ENCODE peak calls at places on chromosomes 11 and 22, in nine cellular contexts. S is pancreas; W is right atrium auricular region; H is uterus; D is CD4-positive, alpha-beta memory T cell; J is transverse colon; B is MM.1S; Z is CD8-positive, alpha-beta memory T cell; L is neuronal stem cell. E is an unnamed sample. For H3K36me3, the result is how much of the 10 kb centered on the place peaks cover.

GRCh38 chr11:65378208-65378927 is 4.1 kb downstream of the SLC25A45 start:
- DNase-seq in D (no peak), Z (no peak), J (peak), B (no peak), L (no peak), S (no peak), H (no peak), W (no peak), E (no peak)

GRCh38 chr11:118295834-118296454 is 8.6 kb upstream of the CD3E start:
- DNase-seq in J (peak), S (peak), W (no peak), H (no peak), Z (no peak), D (peak), L (no peak), B (no peak), E (no peak)

GRCh38 chr11:98740335-98740734 is 280.4 kb upstream of the CNTN5 start:
- DNase-seq in D (no peak), L (no peak), J (no peak), W (no peak), H (no peak), B (no peak), Z (no peak), S (no peak), E (no peak)

GRCh38 chr22:36964110-36964509 is 50.7 kb downstream of the CSF2RB start:
- DNase-seq in S (no peak), Z (no peak), B (no peak), D (no peak), L (no peak), W (no peak), H (no peak), J (no peak), E (no peak)

GRCh38 chr11:124481365-124482323 is 36.1 kb upstream of the OR8B8 start:
- DNase-seq in L (no peak), W (no peak), Z (no peak), B (peak), D (no peak), S (no peak), H (no peak), J (no peak), E (peak)

GRCh38 chr11:133414503-133414902 is 117.8 kb downstream of the OPCML start:
- DNase-seq in S (no peak), B (no peak), J (no peak), Z (no peak), H (no peak), L (no peak), D (no peak), W (no peak), E (no peak)

GRCh38 chr22:34255042-34255441 is 334.8 kb upstream of the LARGE1 start:
- DNase-seq in D (no peak), Z (no peak), S (no peak), H (no peak), W (no peak), B (no peak), J (no peak), L (no peak), E (no peak)

GRCh38 chr11:113378013-113378412 is 9.6 kb upstream of the ANKK1 start:
- DNase-seq in Z (no peak), J (no peak), S (no peak), L (no peak), W (no peak), H (no peak), B (no peak), D (no peak), E (no peak)

GRCh38 chr11:103596323-103596722 is 440.1 kb upstream of the DDI1 start:
- DNase-seq in W (no peak), B (no peak), Z (no peak), H (no peak), D (no peak), S (no peak), J (no peak), L (no peak), E (no peak)

GRCh38 chr11:63822438-63822837 is 9.2 kb downstream of the SPINDOC start:
- DNase-seq in L (no peak), B (no peak), Z (no peak), J (no peak), D (no peak), W (no peak), S (no peak), H (no peak), E (no peak)
- H3K36me3 ChIP-seq in L (half or more), B (under half), Z (under half), J (under half), D (under half), W (half or more), S (under half), H (under half), E (under half)

GRCh38 chr22:40463017-40463631 is 92.7 kb downstream of the SGSM3 start:
- DNase-seq in H (no peak), J (peak), W (no peak), S (no peak), L (no peak), D (peak), Z (peak), B (no peak), E (no peak)

GRCh38 chr22:40463727-40464126 is 93.3 kb downstream of the SGSM3 start:
- DNase-seq in L (no peak), J (no peak), Z (no peak), W (no peak), H (no peak), D (peak), B (no peak), S (no peak), E (no peak)

GRCh38 chr22:40466976-40467375 is 96.6 kb downstream of the SGSM3 start:
- DNase-seq in J (no peak), Z (no peak), D (no peak), L (no peak), W (no peak), H (no peak), B (no peak), S (no peak), E (no peak)

GRCh38 chr22:40462195-40462988 is 92.0 kb downstream of the SGSM3 start:
- DNase-seq in D (no peak), J (no peak), Z (no peak), H (no peak), S (no peak), W (no peak), L (no peak), B (no peak), E (no peak)
- H3K4me3 ChIP-seq in D (peak), J (no peak), Z (peak), H (no peak), S (no peak), W (no peak), L (no peak), B (no peak), E (peak)

DNA sequence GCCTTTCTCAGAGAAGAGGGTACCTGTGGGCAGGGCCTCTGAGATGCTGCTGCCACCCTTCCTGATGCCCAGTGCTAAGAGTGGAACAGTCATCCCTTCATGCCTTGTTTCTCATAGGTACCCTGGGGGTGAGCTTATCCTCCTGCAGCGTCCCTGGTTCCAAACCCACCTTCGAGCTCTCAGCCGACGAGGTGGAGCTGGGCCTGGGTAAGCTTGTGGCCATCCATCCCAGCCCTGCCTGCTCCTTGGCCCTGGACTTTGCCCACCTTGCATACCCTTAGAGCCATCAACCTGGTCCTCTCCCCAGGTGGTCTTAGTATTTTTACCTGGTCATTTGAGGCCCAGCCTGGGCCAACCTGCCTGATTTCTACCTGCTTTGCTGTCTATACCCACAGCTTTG is 8.7 kb downstream of the TKFC start:
- DNase-seq in S (no peak), J (no peak), D (no peak), W (no peak), B (no peak), H (no peak), L (no peak), Z (no peak), E (no peak)
- H3K36me3 ChIP-seq in S (under half), J (under half), D (under half), W (under half), B (under half), H (under half), L (under half), Z (under half), E (under half)

GRCh38 chr11:43508511-43508918 is 149.8 kb downstream of the TTC17 start:
- DNase-seq in S (no peak), L (no peak), J (peak), H (no peak), W (no peak), D (no peak), B (no peak), Z (no peak), E (no peak)
- H3K4me3 ChIP-seq in S (no peak), L (no peak), J (no peak), H (no peak), W (no peak), D (no peak), B (no peak), Z (no peak), E (no peak)